ENCODE peak calls at places on chromosome 3, in six cellular contexts. Y is lower leg skin, W is Panc1, Q is dorsolateral prefrontal cortex, S is lower lobe of right lung, X is GM23338. U is an unnamed sample.
A peak's percentile ranks its signal among the peaks of the same experiment; 100 is the strongest.

GRCh38 chr3:32120480-32120879 is 14.1 kb downstream of the GPD1L start:
- DNase-seq in Y (no peak), W (no peak), Q (no peak), S (no peak), X (no peak), U (no peak)

GRCh38 chr3:10182950-10183349 is 18.2 kb downstream of the IRAK2 start:
- DNase-seq in Y (no peak), W (no peak), Q (no peak), S (no peak), X (no peak), U (no peak)

GRCh38 chr3:41710646-41711388 is 251.1 kb downstream of the ULK4 start:
- DNase-seq in Y (no peak), W (no peak), Q (no peak), S (no peak), X (peak; percentile 72), U (no peak)

GRCh38 chr3:62911531-62911930 is 36.3 kb upstream of the CADPS start:
- DNase-seq in Y (no peak), W (no peak), Q (no peak), S (no peak), X (no peak), U (no peak)

GRCh38 chr3:181610083-181610972 is 101.4 kb upstream of the SOX2 start:
- DNase-seq in Y (no peak), W (no peak), Q (no peak), S (no peak), X (peak; percentile 76), U (no peak)

GRCh38 chr3:122974764-122975162 is 52.8 kb downstream of the SEMA5B start:
- DNase-seq in Y (no peak), W (no peak), Q (peak; percentile 60), S (no peak), X (no peak), U (no peak)

GRCh38 chr3:53083496-53083895 is 37.6 kb upstream of the SFMBT1 start:
- DNase-seq in Y (no peak), W (no peak), Q (peak; percentile 43), S (no peak), X (no peak), U (no peak)

GRCh38 chr3:142735462-142735861 is 11.6 kb downstream of the TRPC1 start:
- DNase-seq in Y (no peak), W (no peak), Q (no peak), S (no peak), X (no peak), U (no peak)

GRCh38 chr3:66153961-66154923 is 66.6 kb upstream of the SLC25A26 start:
- DNase-seq in Y (no peak), W (no peak), Q (peak; percentile 40), S (no peak), X (peak; percentile 9), U (no peak)

GRCh38 chr3:173725507-173725906 is 328.0 kb downstream of the NLGN1 start:
- DNase-seq in Y (no peak), W (no peak), Q (no peak), S (no peak), X (no peak), U (no peak)

GRCh38 chr3:53082736-53083135 is 36.9 kb upstream of the SFMBT1 start:
- DNase-seq in Y (no peak), W (no peak), Q (peak; percentile 8), S (no peak), X (no peak), U (no peak)

GRCh38 chr3:188747487-188747886 is 424.3 kb upstream of the TPRG1 start:
- DNase-seq in Y (no peak), W (no peak), Q (no peak), S (no peak), X (no peak), U (no peak)

GRCh38 chr3:51319271-51319670 is 65.8 kb upstream of the MANF start:
- DNase-seq in Y (no peak), W (no peak), Q (no peak), S (no peak), X (no peak), U (no peak)
- TF ChIP-seq CTCF in Y (no peak), W (no peak), Q (no peak), S (no peak), X (no peak), U (no peak)

DNA sequence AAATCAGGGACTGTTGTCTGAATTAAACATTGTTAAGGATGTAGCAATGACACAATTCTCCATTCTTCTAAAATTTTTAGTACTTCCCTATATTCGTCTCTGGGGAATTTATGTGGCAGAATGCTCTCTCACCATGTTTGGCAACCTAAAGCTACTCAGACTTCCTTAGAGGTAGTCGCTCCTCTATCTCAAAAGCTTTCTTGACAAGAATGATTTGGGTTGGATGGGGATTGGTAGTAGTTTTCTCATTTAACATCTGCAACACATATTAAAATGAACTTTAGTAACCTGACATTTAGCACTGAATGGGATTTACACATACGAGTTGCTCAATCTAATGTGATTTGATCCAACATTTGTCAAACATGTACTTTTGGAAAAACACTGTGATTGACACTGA is 233.3 kb downstream of the RBMS3 start:
- DNase-seq in Y (no peak), W (no peak), Q (no peak), S (no peak), X (no peak), U (no peak)
- TF ChIP-seq CTCF in Y (no peak), W (no peak), Q (no peak), S (no peak), X (no peak), U (no peak)

GRCh38 chr3:47910233-47910632 is 106.0 kb downstream of the MAP4 start:
- DNase-seq in Y (no peak), W (no peak), Q (no peak), S (no peak), X (no peak), U (no peak)
- TF ChIP-seq CTCF in Y (no peak), W (no peak), Q (no peak), S (no peak), X (no peak), U (no peak)

GRCh38 chr3:179421500-179421899 is 29.8 kb downstream of the GNB4 start:
- DNase-seq in Y (no peak), W (peak; percentile 4), Q (no peak), S (no peak), X (peak; percentile 22), U (no peak)
- TF ChIP-seq CTCF in Y (no peak), W (peak; percentile 71), Q (peak; percentile 49), S (peak; percentile 47), X (peak; percentile 44), U (peak; percentile 43)

GRCh38 chr3:43222594-43222993 is 63.7 kb upstream of the SNRK start:
- DNase-seq in Y (no peak), W (no peak), Q (no peak), S (no peak), X (no peak), U (no peak)

GRCh38 chr3:43221076-43221475 is 65.3 kb upstream of the SNRK start:
- DNase-seq in Y (no peak), W (no peak), Q (no peak), S (no peak), X (no peak), U (no peak)

GRCh38 chr3:43218921-43219320 is 67.4 kb upstream of the SNRK start:
- DNase-seq in Y (no peak), W (no peak), Q (no peak), S (no peak), X (no peak), U (no peak)

GRCh38 chr3:43224405-43225073 is 61.8 kb upstream of the SNRK start:
- DNase-seq in Y (no peak), W (no peak), Q (no peak), S (no peak), X (no peak), U (no peak)

DNA sequence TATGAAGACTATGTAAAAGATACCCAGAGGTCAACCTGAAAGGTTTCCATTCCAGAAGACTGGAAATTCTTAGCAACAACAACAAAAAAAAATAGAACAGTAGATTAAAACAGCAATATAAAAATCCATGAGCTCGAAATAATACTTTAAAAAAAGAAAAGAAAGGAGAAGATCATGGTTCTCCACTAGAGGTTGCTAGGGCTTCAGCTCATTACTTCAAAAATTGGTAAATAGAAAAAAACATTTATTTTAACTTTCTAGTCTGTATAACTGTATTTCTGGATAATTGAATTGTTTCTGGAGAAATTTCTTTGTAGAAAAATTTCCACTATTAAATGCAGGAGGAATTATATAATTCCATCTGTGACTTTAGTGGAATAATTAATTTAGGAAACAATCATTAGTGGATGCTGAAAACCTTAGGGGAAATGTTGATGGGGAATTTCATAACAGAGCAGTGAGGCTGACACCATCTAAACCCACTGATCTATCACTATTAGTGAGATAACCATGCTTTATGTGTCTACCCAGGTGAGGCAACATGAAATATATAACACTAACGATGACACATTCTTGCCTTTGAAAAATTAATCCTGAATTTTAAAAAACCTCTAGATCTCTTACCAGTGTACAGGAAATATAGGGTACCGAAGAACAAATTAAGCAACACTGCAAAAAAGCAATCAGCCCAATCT is 62.5 kb upstream of the SNRK start:
- DNase-seq in Y (no peak), W (no peak), Q (no peak), S (no peak), X (no peak), U (no peak)
- TF ChIP-seq CTCF in Y (no peak), W (peak; percentile 16), Q (peak; percentile 41), S (peak; percentile 45), X (peak; percentile 50), U (no peak)

GRCh38 chr3:105365171-105365535 is 1.6 kb upstream of the ALCAM start:
- DNase-seq in Y (no peak), W (no peak), Q (no peak), S (no peak), X (peak; percentile 26), U (no peak)

GRCh38 chr3:105364113-105364512 is 2.6 kb upstream of the ALCAM start:
- DNase-seq in Y (no peak), W (no peak), Q (no peak), S (no peak), X (no peak), U (no peak)

GRCh38 chr3:105367063-105367405 is 325 bp downstream of the ALCAM start:
- DNase-seq in Y (no peak), W (no peak), Q (peak; percentile 36), S (peak; percentile 65), X (peak; percentile 23), U (no peak)

GRCh38 chr3:105366302-105367062 is at the start of gene ALCAM:
- DNase-seq in Y (peak; percentile 90), W (peak; percentile 96), Q (peak; percentile 97), S (peak; percentile 98), X (peak; percentile 97), U (peak; percentile 23)

DNA sequence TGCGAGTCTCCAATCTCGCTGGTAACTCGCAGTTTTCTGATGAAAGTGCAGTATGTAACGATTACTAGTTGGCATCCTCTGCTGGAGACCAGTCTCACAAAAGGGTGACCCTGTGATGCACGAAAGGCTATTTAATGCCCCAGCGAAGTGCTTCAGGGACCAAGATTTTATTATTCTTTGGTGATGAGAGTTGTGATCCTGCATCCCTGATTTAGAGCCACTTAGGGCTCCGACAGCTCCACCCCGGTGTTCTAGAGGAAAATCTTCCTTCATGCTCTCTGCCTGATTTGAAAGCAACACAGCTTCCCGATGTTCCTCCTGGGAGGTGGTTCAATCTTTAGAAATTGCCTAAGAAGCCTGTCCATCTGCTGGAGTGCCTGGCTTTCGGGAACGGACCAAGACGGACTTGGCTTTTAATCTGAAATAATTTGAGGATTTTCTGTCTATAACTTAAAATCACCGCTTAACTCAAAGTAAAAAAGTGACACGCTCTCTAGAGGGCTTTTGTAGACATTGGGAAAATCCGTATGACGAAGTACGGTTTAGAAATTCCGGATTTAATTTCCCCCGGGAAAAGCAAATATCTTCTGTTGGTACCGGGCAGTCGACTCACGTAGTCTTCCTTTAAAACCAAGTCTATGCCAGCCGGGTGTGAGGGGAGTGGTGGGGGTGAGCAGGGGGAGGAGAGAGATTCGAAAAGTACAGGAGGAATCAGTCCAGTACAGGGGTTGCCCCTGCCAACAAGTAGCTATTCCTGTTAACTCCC is 990 bp upstream of the ALCAM start:
- DNase-seq in Y (no peak), W (peak; percentile 66), Q (no peak), S (no peak), X (peak; percentile 37), U (no peak)
- TF ChIP-seq CTCF in Y (no peak), W (no peak), Q (no peak), S (no peak), X (no peak), U (no peak)